ENCODE peak calls at places on chromosome X, in ten cellular contexts. E is breast epithelium; H is psoas muscle; X is HL-60; F is brain microvascular endothelial cell; A is coronary artery; U is HFF-Myc; P is CD8-positive, alpha-beta T cell; W is cardiac muscle cell; B is mucosa of descending colon. Q is an unnamed sample.
A peak's percentile ranks its signal among the peaks of the same experiment; 100 is the strongest.

GRCh38 chrX:53584891-53585290 is 101.6 kb downstream of the HUWE1 start:
- DNase-seq in P (no peak), H (no peak), A (no peak), W (no peak), F (no peak), B (no peak), E (no peak), U (no peak), X (no peak), Q (no peak)

GRCh38 chrX:20585782-20586181 is 319.1 kb upstream of the RPS6KA3 start:
- DNase-seq in W (peak; percentile 0), A (no peak), E (no peak), U (no peak), B (no peak), F (no peak), H (no peak), X (no peak), P (no peak), Q (no peak)

GRCh38 chrX:37594755-37595382 is 23.4 kb downstream of the LANCL3 start:
- DNase-seq in H (no peak), B (no peak), U (no peak), E (no peak), F (no peak), A (no peak), W (no peak), X (no peak), P (no peak), Q (no peak)

GRCh38 chrX:153931151-153931550 is 3.7 kb downstream of the NAA10 start:
- DNase-seq in A (no peak), E (no peak), W (no peak), H (no peak), F (no peak), B (no peak), P (no peak), U (no peak), X (no peak), Q (no peak)

GRCh38 chrX:150849486-150849885 is 49.0 kb downstream of the CD99L2 start:
- DNase-seq in P (no peak), E (no peak), A (no peak), U (no peak), X (no peak), H (no peak), F (no peak), W (no peak), B (no peak), Q (no peak)

GRCh38 chrX:42392846-42393245 is 385.1 kb downstream of the PPP1R2C start:
- DNase-seq in A (no peak), X (no peak), W (no peak), P (no peak), U (no peak), B (no peak), E (no peak), H (no peak), F (no peak), Q (no peak)

GRCh38 chrX:122565952-122566351 is 618.1 kb upstream of the GRIA3 start:
- DNase-seq in P (no peak), A (no peak), H (no peak), E (no peak), X (no peak), F (peak; percentile 85), B (peak; percentile 11), W (peak; percentile 64), U (peak; percentile 94), Q (no peak)

GRCh38 chrX:39730671-39731389 is 366.9 kb downstream of the BCOR start:
- DNase-seq in P (peak; percentile 32), E (peak; percentile 48), A (peak; percentile 87), W (peak; percentile 79), X (no peak), F (peak; percentile 59), U (peak; percentile 37), B (peak; percentile 60), H (peak; percentile 67), Q (peak; percentile 90)

GRCh38 chrX:122046226-122046625 is 998.8 kb downstream of the GLUD2 start:
- DNase-seq in A (no peak), B (no peak), X (peak; percentile 3), H (no peak), P (no peak), F (no peak), U (no peak), E (no peak), W (peak; percentile 25), Q (no peak)

GRCh38 chrX:152907084-152907651 is 9.3 kb downstream of the ZNF185 start:
- DNase-seq in F (peak; percentile 81), P (no peak), X (no peak), W (peak; percentile 67), E (peak; percentile 46), A (no peak), H (no peak), U (no peak), B (no peak), Q (no peak)

GRCh38 chrX:149453911-149454820 is 50.9 kb downstream of the IDS start:
- DNase-seq in F (no peak), W (no peak), P (no peak), E (no peak), U (peak; percentile 14), A (no peak), H (no peak), B (no peak), X (no peak), Q (no peak)

GRCh38 chrX:107825698-107826285 is at the start of gene MID2:
- DNase-seq in U (no peak), B (peak; percentile 78), F (no peak), W (peak; percentile 46), A (peak; percentile 77), X (no peak), P (peak; percentile 22), E (peak; percentile 63), H (peak; percentile 54), Q (peak; percentile 75)

GRCh38 chrX:107827852-107828251 is 2.2 kb downstream of the MID2 start:
- DNase-seq in F (no peak), W (no peak), P (no peak), X (no peak), H (no peak), B (no peak), U (no peak), E (no peak), A (no peak), Q (no peak)

GRCh38 chrX:107827137-107827831 is 1.6 kb downstream of the MID2 start:
- DNase-seq in B (no peak), P (no peak), U (no peak), A (no peak), X (no peak), W (peak; percentile 34), E (no peak), F (no peak), H (no peak), Q (no peak)

GRCh38 chrX:107823456-107823855 is 2.2 kb upstream of the MID2 start:
- DNase-seq in P (no peak), F (peak; percentile 63), U (no peak), B (no peak), H (no peak), E (no peak), A (no peak), X (no peak), W (peak; percentile 89), Q (no peak)

DNA sequence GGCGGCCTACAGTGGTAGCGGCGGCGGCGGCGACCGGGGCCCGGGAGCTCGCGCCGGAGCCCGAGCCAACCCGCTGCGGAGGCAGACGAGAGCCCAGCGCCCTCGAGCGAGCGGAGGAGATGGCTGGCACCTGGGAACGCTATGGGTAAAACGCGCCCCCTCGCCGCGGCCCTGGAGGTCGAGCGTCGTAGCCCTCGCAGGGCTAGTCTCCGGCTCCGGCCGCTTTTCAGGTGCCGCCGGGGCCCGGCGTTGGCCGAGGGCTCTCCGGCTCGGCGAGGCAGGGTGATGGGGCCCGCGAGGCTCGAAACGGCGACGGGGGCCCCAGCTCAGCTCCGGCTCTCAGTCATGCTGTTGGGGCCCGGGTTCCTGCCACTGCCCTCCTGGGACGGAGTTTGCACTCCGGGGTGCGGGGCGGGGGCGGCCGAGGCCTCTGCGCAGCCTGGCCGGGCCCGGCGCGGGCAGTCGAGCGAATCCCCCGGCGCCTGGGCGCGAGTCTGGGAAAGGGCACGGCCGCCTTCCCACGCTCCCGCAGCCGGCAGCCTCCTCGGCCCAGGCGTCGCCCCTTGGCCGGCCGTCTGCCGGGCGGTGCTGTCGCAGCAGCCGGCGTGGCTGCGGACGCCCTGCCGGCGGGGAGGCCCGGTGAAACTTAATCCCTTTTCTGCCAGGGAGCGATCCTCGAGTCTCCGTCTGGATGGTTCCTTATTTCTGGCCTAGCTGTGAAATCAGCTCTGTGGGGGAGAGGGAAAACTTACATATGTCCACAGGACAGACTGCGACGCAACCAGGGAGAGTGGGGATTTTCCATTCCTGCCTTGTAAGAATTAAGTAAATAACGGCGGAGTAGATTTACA is 845 bp downstream of the MID2 start:
- DNase-seq in A (no peak), W (peak; percentile 66), X (no peak), E (no peak), B (peak; percentile 16), P (peak; percentile 12), U (no peak), F (peak; percentile 31), H (peak; percentile 47), Q (peak; percentile 65)
- TF ChIP-seq CTCF in A (no peak), W (no peak), X (no peak), E (no peak), B (no peak), P (no peak), U (no peak), F (no peak), H (no peak), Q (no peak)

GRCh38 chrX:112839856-112840255 is 775 bp downstream of the AMOT start:
- DNase-seq in B (no peak), F (no peak), X (no peak), E (no peak), W (no peak), U (no peak), A (no peak), H (no peak), P (no peak), Q (no peak)
- H3K4me3 ChIP-seq in B (no peak overlapping the region), F (peak overlapping the region; percentile 59), X (no peak overlapping the region), E (peak overlapping the region; percentile 63), W (peak overlapping the region; percentile 93), U (peak overlapping the region; percentile 59), A (peak overlapping the region; percentile 77), H (peak overlapping the region; percentile 71), P (peak overlapping the region; percentile 76), Q (peak overlapping the region; percentile 78)

GRCh38 chrX:76453737-76454406 is 26.4 kb downstream of the MAGEE1 start:
- DNase-seq in X (no peak), H (no peak), E (no peak), U (no peak), A (no peak), B (no peak), W (no peak), P (no peak), F (no peak), Q (no peak)

DNA sequence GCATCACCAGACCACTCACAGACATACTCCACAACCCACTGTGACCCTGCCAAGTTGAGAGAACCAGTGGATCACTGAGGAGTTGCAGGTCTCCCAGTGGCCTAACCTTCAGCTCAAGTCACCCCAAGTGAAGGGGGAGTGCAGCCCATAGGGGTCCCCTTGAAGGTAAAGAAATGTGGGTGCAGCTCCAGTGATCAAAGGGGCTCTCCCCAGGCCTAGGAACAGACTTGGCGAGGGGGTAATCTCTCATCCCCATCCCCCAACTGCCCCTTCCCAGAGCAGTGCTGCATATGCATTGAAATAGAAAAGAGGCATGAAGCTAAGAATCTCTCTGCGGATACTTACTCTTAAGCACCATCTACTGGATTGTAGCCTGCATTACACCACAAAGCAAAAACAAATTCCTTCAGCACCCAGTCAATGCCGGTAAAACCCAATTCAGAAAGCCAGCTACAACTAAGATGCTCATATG is 27.0 kb downstream of the MAGEE1 start:
- DNase-seq in P (peak; percentile 0), F (peak; percentile 9), A (no peak), E (no peak), U (no peak), B (peak; percentile 2), H (no peak), X (no peak), W (peak; percentile 15), Q (no peak)
- TF ChIP-seq CTCF in P (peak; percentile 55), F (peak; percentile 49), A (no peak), E (peak; percentile 28), U (peak; percentile 26), B (no peak), H (peak; percentile 62), X (peak; percentile 18), W (peak; percentile 38), Q (peak; percentile 29)

GRCh38 chrX:139691493-139691842 is 16.5 kb downstream of the MCF2 start:
- DNase-seq in U (no peak), H (no peak), B (no peak), E (no peak), X (no peak), W (peak; percentile 19), A (no peak), F (no peak), P (no peak), Q (no peak)
- H3K4me3 ChIP-seq in U (no peak overlapping the region), H (peak overlapping the region; percentile 57), B (no peak overlapping the region), E (peak overlapping the region; percentile 32), X (no peak overlapping the region), W (peak overlapping the region; percentile 32), A (peak overlapping the region; percentile 71), F (peak overlapping the region; percentile 49), P (no peak overlapping the region), Q (peak overlapping the region; percentile 44)

Q was measured in ascending aorta.